ENCODE peak calls at places on chromosomes 4 and X, in nine cellular contexts. One of them, this sample, is unnamed.

GRCh38 chr4:105714932-105715331 is 6.3 kb downstream of the GSTCD start:
- DNase-seq in fibroblast of lung: no peak
- DNase-seq in tibial artery: no peak
- DNase-seq in tibial nerve: no peak
- DNase-seq in left ventricle myocardium inferior: no peak
- DNase-seq in CD8-positive, alpha-beta T cell: no peak
- DNase-seq in K562: no peak
- DNase-seq in ovary: no peak
- DNase-seq in OCI-LY7: no peak
- DNase-seq in this sample: no peak

GRCh38 chr4:112726041-112726440 is 89.1 kb downstream of the LARP7 start:
- DNase-seq in CD8-positive, alpha-beta T cell: no peak
- DNase-seq in left ventricle myocardium inferior: no peak
- DNase-seq in tibial nerve: no peak
- DNase-seq in OCI-LY7: no peak
- DNase-seq in K562: no peak
- DNase-seq in fibroblast of lung: no peak
- DNase-seq in tibial artery: no peak
- DNase-seq in ovary: no peak
- DNase-seq in this sample: no peak

GRCh38 chrX:19005909-19006308 is 22.0 kb upstream of the PHKA2 start:
- DNase-seq in ovary: no peak
- DNase-seq in CD8-positive, alpha-beta T cell: no peak
- DNase-seq in left ventricle myocardium inferior: no peak
- DNase-seq in tibial artery: no peak
- DNase-seq in OCI-LY7: peak; percentile 1
- DNase-seq in K562: no peak
- DNase-seq in fibroblast of lung: no peak
- DNase-seq in tibial nerve: no peak
- DNase-seq in this sample: no peak

GRCh38 chrX:21745756-21746155 is 12.2 kb downstream of the SMPX start:
- DNase-seq in fibroblast of lung: no peak
- DNase-seq in OCI-LY7: peak; percentile 19
- DNase-seq in ovary: no peak
- DNase-seq in left ventricle myocardium inferior: no peak
- DNase-seq in K562: peak; percentile 9
- DNase-seq in tibial nerve: peak; percentile 55
- DNase-seq in tibial artery: peak; percentile 27
- DNase-seq in CD8-positive, alpha-beta T cell: peak; percentile 21
- DNase-seq in this sample: no peak

GRCh38 chrX:74419861-74420193 is 1.5 kb upstream of the SLC16A2 start:
- DNase-seq in tibial artery: no peak
- DNase-seq in OCI-LY7: no peak
- DNase-seq in K562: no peak
- DNase-seq in left ventricle myocardium inferior: no peak
- DNase-seq in fibroblast of lung: peak; percentile 15
- DNase-seq in ovary: peak; percentile 44
- DNase-seq in tibial nerve: no peak
- DNase-seq in CD8-positive, alpha-beta T cell: peak; percentile 12
- DNase-seq in this sample: no peak

GRCh38 chr4:35548921-35549320 is 695.4 kb downstream of the ARAP2 start:
- DNase-seq in CD8-positive, alpha-beta T cell: no peak
- DNase-seq in K562: no peak
- DNase-seq in tibial artery: no peak
- DNase-seq in left ventricle myocardium inferior: no peak
- DNase-seq in fibroblast of lung: no peak
- DNase-seq in ovary: no peak
- DNase-seq in tibial nerve: no peak
- DNase-seq in OCI-LY7: no peak
- DNase-seq in this sample: no peak

GRCh38 chrX:68710870-68711576 is 63.6 kb downstream of the STARD8 start:
- DNase-seq in left ventricle myocardium inferior: no peak
- DNase-seq in OCI-LY7: peak; percentile 10
- DNase-seq in fibroblast of lung: peak; percentile 29
- DNase-seq in tibial nerve: peak; percentile 28
- DNase-seq in K562: peak; percentile 55
- DNase-seq in ovary: no peak
- DNase-seq in tibial artery: peak; percentile 36
- DNase-seq in CD8-positive, alpha-beta T cell: no peak
- DNase-seq in this sample: no peak

GRCh38 chrX:103404225-103405008 is 28.1 kb downstream of the BEX3 start:
- DNase-seq in tibial nerve: peak; percentile 64
- DNase-seq in tibial artery: peak; percentile 58
- DNase-seq in fibroblast of lung: peak; percentile 88
- DNase-seq in CD8-positive, alpha-beta T cell: peak; percentile 29
- DNase-seq in left ventricle myocardium inferior: peak; percentile 31
- DNase-seq in K562: peak; percentile 61
- DNase-seq in OCI-LY7: peak; percentile 47
- DNase-seq in ovary: peak; percentile 77
- DNase-seq in this sample: peak; percentile 77

DNA sequence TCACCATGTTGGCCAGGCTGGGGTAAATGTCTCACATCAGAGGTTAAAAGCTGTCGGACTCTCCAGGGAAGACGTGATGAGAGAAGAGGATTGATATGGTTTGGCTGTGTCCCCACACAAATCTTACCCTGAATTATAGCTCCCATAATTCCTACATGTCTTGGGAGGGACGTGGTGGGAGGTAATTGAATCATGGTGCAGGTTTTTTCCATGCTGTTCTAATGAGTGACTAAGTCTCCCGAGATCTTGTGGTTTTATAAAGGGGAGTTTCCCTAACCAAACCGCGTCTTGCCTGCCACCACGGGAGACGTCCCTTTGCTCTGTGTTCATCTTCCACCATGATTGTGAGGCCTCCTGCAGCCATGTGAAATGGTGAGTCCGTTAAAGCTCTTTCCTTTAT is 64.4 kb downstream of the ASMT start:
- DNase-seq in CD8-positive, alpha-beta T cell: no peak
- DNase-seq in ovary: no peak
- DNase-seq in tibial nerve: no peak
- DNase-seq in left ventricle myocardium inferior: no peak
- DNase-seq in K562: no peak
- DNase-seq in fibroblast of lung: peak; percentile 6
- DNase-seq in tibial artery: no peak
- DNase-seq in OCI-LY7: no peak
- DNase-seq in this sample: no peak
- H3K27ac ChIP-seq in CD8-positive, alpha-beta T cell: no peak overlapping the region
- H3K27ac ChIP-seq in ovary: no peak overlapping the region
- H3K27ac ChIP-seq in tibial nerve: no peak overlapping the region
- H3K27ac ChIP-seq in left ventricle myocardium inferior: no peak overlapping the region
- H3K27ac ChIP-seq in K562: no peak overlapping the region
- H3K27ac ChIP-seq in fibroblast of lung: no peak overlapping the region
- H3K27ac ChIP-seq in tibial artery: no peak overlapping the region
- H3K27ac ChIP-seq in OCI-LY7: no peak overlapping the region
- H3K27ac ChIP-seq in this sample: no peak overlapping the region

GRCh38 chr4:53963786-53964185 is 100.6 kb downstream of the CHIC2 start:
- DNase-seq in tibial nerve: no peak
- DNase-seq in K562: no peak
- DNase-seq in ovary: no peak
- DNase-seq in tibial artery: no peak
- DNase-seq in left ventricle myocardium inferior: no peak
- DNase-seq in OCI-LY7: peak; percentile 37
- DNase-seq in CD8-positive, alpha-beta T cell: no peak
- DNase-seq in fibroblast of lung: peak; percentile 17
- DNase-seq in this sample: no peak

GRCh38 chr4:53962516-53963225 is 101.7 kb downstream of the CHIC2 start:
- DNase-seq in OCI-LY7: no peak
- DNase-seq in tibial nerve: peak; percentile 3
- DNase-seq in left ventricle myocardium inferior: no peak
- DNase-seq in fibroblast of lung: peak; percentile 96
- DNase-seq in ovary: no peak
- DNase-seq in K562: no peak
- DNase-seq in CD8-positive, alpha-beta T cell: no peak
- DNase-seq in tibial artery: no peak
- DNase-seq in this sample: no peak

GRCh38 chr4:53959373-53959772 is 105.0 kb downstream of the CHIC2 start:
- DNase-seq in tibial artery: no peak
- DNase-seq in fibroblast of lung: no peak
- DNase-seq in OCI-LY7: no peak
- DNase-seq in tibial nerve: no peak
- DNase-seq in CD8-positive, alpha-beta T cell: no peak
- DNase-seq in K562: no peak
- DNase-seq in left ventricle myocardium inferior: no peak
- DNase-seq in ovary: no peak
- DNase-seq in this sample: no peak

GRCh38 chr4:53963336-53963735 is 101.1 kb downstream of the CHIC2 start:
- DNase-seq in K562: no peak
- DNase-seq in ovary: no peak
- DNase-seq in fibroblast of lung: no peak
- DNase-seq in left ventricle myocardium inferior: no peak
- DNase-seq in tibial nerve: peak; percentile 1
- DNase-seq in OCI-LY7: no peak
- DNase-seq in CD8-positive, alpha-beta T cell: no peak
- DNase-seq in tibial artery: no peak
- DNase-seq in this sample: no peak

GRCh38 chr4:53960843-53961242 is 103.6 kb downstream of the CHIC2 start:
- DNase-seq in ovary: no peak
- DNase-seq in K562: no peak
- DNase-seq in left ventricle myocardium inferior: no peak
- DNase-seq in tibial artery: no peak
- DNase-seq in OCI-LY7: no peak
- DNase-seq in CD8-positive, alpha-beta T cell: no peak
- DNase-seq in fibroblast of lung: no peak
- DNase-seq in tibial nerve: no peak
- DNase-seq in this sample: no peak
- H3K4me1 ChIP-seq in ovary: no peaks in the 10 kb centered on the region
- H3K4me1 ChIP-seq in K562: no peaks in the 10 kb centered on the region
- H3K4me1 ChIP-seq in left ventricle myocardium inferior: no peaks in the 10 kb centered on the region
- H3K4me1 ChIP-seq in tibial artery: peaks cover 12% of the 10 kb centered on the region
- H3K4me1 ChIP-seq in OCI-LY7: peaks cover 44% of the 10 kb centered on the region
- H3K4me1 ChIP-seq in CD8-positive, alpha-beta T cell: no peaks in the 10 kb centered on the region
- H3K4me1 ChIP-seq in fibroblast of lung: peaks cover 10% of the 10 kb centered on the region
- H3K4me1 ChIP-seq in tibial nerve: no peaks in the 10 kb centered on the region
- H3K4me1 ChIP-seq in this sample: no peaks in the 10 kb centered on the region

GRCh38 chr4:78629991-78630541 is 78.5 kb downstream of the ANXA3 start:
- DNase-seq in K562: peak; percentile 36
- DNase-seq in fibroblast of lung: no peak
- DNase-seq in left ventricle myocardium inferior: no peak
- DNase-seq in OCI-LY7: no peak
- DNase-seq in tibial nerve: no peak
- DNase-seq in CD8-positive, alpha-beta T cell: no peak
- DNase-seq in ovary: no peak
- DNase-seq in tibial artery: peak; percentile 38
- DNase-seq in this sample: no peak

GRCh38 chr4:78625073-78625472 is 73.5 kb downstream of the ANXA3 start:
- DNase-seq in K562: no peak
- DNase-seq in tibial nerve: no peak
- DNase-seq in OCI-LY7: no peak
- DNase-seq in fibroblast of lung: no peak
- DNase-seq in tibial artery: no peak
- DNase-seq in ovary: no peak
- DNase-seq in CD8-positive, alpha-beta T cell: no peak
- DNase-seq in left ventricle myocardium inferior: no peak
- DNase-seq in this sample: no peak

GRCh38 chr4:78627046-78627965 is 75.7 kb downstream of the ANXA3 start:
- DNase-seq in K562: no peak
- DNase-seq in tibial nerve: no peak
- DNase-seq in OCI-LY7: no peak
- DNase-seq in fibroblast of lung: peak; percentile 34
- DNase-seq in left ventricle myocardium inferior: no peak
- DNase-seq in tibial artery: no peak
- DNase-seq in ovary: no peak
- DNase-seq in CD8-positive, alpha-beta T cell: no peak
- DNase-seq in this sample: no peak

GRCh38 chr4:78624048-78624447 is 72.5 kb downstream of the ANXA3 start:
- DNase-seq in tibial nerve: no peak
- DNase-seq in CD8-positive, alpha-beta T cell: no peak
- DNase-seq in K562: no peak
- DNase-seq in tibial artery: no peak
- DNase-seq in left ventricle myocardium inferior: no peak
- DNase-seq in OCI-LY7: no peak
- DNase-seq in ovary: no peak
- DNase-seq in fibroblast of lung: no peak
- DNase-seq in this sample: no peak

DNA sequence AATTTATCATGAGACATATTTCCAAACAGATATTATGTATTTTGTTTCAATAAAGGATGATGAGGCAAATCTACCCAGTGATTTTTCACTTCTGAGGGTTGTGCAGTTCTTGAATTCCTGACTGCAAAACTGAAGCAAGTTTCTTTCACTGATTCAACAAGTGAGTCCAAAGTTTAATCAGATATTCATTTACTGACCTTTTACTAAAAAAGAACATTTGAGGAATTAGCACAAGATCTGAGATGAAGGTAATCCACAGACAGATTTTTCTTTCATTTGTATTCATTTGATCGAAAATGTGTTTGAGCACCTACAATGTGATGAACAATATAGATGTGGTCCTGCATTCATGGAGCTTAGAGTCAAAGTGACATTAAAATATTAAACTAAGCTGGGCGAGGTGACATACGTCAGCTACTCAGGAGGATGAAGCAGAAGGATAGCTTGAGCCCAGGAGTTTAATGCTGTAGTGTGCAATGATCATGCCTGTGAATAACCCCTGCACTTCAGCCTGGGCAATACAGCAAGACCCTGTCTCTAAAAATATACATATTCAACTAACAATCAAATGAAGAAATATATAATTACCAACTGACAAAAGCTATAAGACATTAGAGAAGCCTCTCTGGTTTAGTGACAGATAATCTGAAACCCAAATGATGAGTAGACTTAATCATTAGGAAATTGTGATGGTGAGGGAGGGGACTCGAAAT is 76.6 kb downstream of the ANXA3 start:
- DNase-seq in CD8-positive, alpha-beta T cell: no peak
- DNase-seq in K562: no peak
- DNase-seq in OCI-LY7: no peak
- DNase-seq in tibial nerve: no peak
- DNase-seq in tibial artery: no peak
- DNase-seq in fibroblast of lung: no peak
- DNase-seq in ovary: no peak
- DNase-seq in left ventricle myocardium inferior: no peak
- DNase-seq in this sample: no peak
- H3K27ac ChIP-seq in CD8-positive, alpha-beta T cell: no peak overlapping the region
- H3K27ac ChIP-seq in K562: peak overlapping the region; percentile 88
- H3K27ac ChIP-seq in OCI-LY7: no peak overlapping the region
- H3K27ac ChIP-seq in tibial nerve: no peak overlapping the region
- H3K27ac ChIP-seq in tibial artery: no peak overlapping the region
- H3K27ac ChIP-seq in fibroblast of lung: no peak overlapping the region
- H3K27ac ChIP-seq in ovary: no peak overlapping the region
- H3K27ac ChIP-seq in left ventricle myocardium inferior: no peak overlapping the region
- H3K27ac ChIP-seq in this sample: no peak overlapping the region

GRCh38 chr4:87042986-87043820 is 108.4 kb downstream of the AFF1 start:
- DNase-seq in ovary: no peak
- DNase-seq in K562: no peak
- DNase-seq in tibial nerve: no peak
- DNase-seq in CD8-positive, alpha-beta T cell: no peak
- DNase-seq in OCI-LY7: no peak
- DNase-seq in left ventricle myocardium inferior: no peak
- DNase-seq in fibroblast of lung: no peak
- DNase-seq in tibial artery: no peak
- DNase-seq in this sample: no peak
- H3K4me1 ChIP-seq in ovary: peaks cover 32% of the 10 kb centered on the region
- H3K4me1 ChIP-seq in K562: peaks cover 7% of the 10 kb centered on the region
- H3K4me1 ChIP-seq in tibial nerve: peaks cover 41% of the 10 kb centered on the region
- H3K4me1 ChIP-seq in CD8-positive, alpha-beta T cell: peaks cover 10% of the 10 kb centered on the region
- H3K4me1 ChIP-seq in OCI-LY7: peaks cover 38% of the 10 kb centered on the region
- H3K4me1 ChIP-seq in left ventricle myocardium inferior: peaks cover 98% of the 10 kb centered on the region
- H3K4me1 ChIP-seq in fibroblast of lung: peaks cover 26% of the 10 kb centered on the region
- H3K4me1 ChIP-seq in tibial artery: peaks cover 88% of the 10 kb centered on the region
- H3K4me1 ChIP-seq in this sample: peaks cover 4% of the 10 kb centered on the region

This sample was measured in aorta.